ENCODE peak calls at places on chromosomes 11 and 22, in five cellular contexts. One of them, this sample, is unnamed.

GRCh38 chr11:8375932-8376331 is 112.3 kb upstream of the LMO1 start:
- DNase-seq in nephron progenitor cell: no peak
- DNase-seq in epithelial cell of esophagus: no peak
- DNase-seq in left ventricle myocardium inferior: no peak
- DNase-seq in cardiac fibroblast: no peak
- DNase-seq in this sample: no peak

GRCh38 chr22:41857160-41857859 is 24.4 kb downstream of the SREBF2 start:
- DNase-seq in nephron progenitor cell: peak
- DNase-seq in epithelial cell of esophagus: peak
- DNase-seq in left ventricle myocardium inferior: no peak
- DNase-seq in cardiac fibroblast: peak
- DNase-seq in this sample: peak

GRCh38 chr11:32870676-32871075 is 21.9 kb upstream of the QSER1 start:
- DNase-seq in nephron progenitor cell: peak
- DNase-seq in epithelial cell of esophagus: peak
- DNase-seq in left ventricle myocardium inferior: no peak
- DNase-seq in cardiac fibroblast: peak
- DNase-seq in this sample: peak

GRCh38 chr11:62905927-62906531 is 15.1 kb downstream of the CHRM1 start:
- DNase-seq in nephron progenitor cell: peak
- DNase-seq in epithelial cell of esophagus: peak
- DNase-seq in left ventricle myocardium inferior: peak
- DNase-seq in cardiac fibroblast: peak
- DNase-seq in this sample: peak

GRCh38 chr11:74306440-74307175 is 4.8 kb downstream of the P4HA3 start:
- DNase-seq in nephron progenitor cell: no peak
- DNase-seq in epithelial cell of esophagus: no peak
- DNase-seq in left ventricle myocardium inferior: no peak
- DNase-seq in cardiac fibroblast: no peak
- DNase-seq in this sample: no peak

GRCh38 chr11:87263979-87264378 is 226.2 kb downstream of the TMEM135 start:
- DNase-seq in nephron progenitor cell: no peak
- DNase-seq in epithelial cell of esophagus: no peak
- DNase-seq in left ventricle myocardium inferior: no peak
- DNase-seq in cardiac fibroblast: no peak
- DNase-seq in this sample: no peak

GRCh38 chr22:41290262-41291221 is 4.6 kb upstream of the RANGAP1 start:
- DNase-seq in nephron progenitor cell: peak
- DNase-seq in epithelial cell of esophagus: peak
- DNase-seq in left ventricle myocardium inferior: no peak
- DNase-seq in cardiac fibroblast: peak
- DNase-seq in this sample: no peak

GRCh38 chr11:104658177-104658576 is 240.1 kb downstream of the CASP12 start:
- DNase-seq in nephron progenitor cell: no peak
- DNase-seq in epithelial cell of esophagus: no peak
- DNase-seq in left ventricle myocardium inferior: no peak
- DNase-seq in cardiac fibroblast: no peak
- DNase-seq in this sample: no peak

GRCh38 chr22:47175151-47175760 is 412.8 kb downstream of the TBC1D22A start:
- DNase-seq in nephron progenitor cell: no peak
- DNase-seq in epithelial cell of esophagus: no peak
- DNase-seq in left ventricle myocardium inferior: no peak
- DNase-seq in cardiac fibroblast: peak
- DNase-seq in this sample: no peak

GRCh38 chr22:44155115-44155514 is 25.6 kb upstream of the PARVG start:
- DNase-seq in nephron progenitor cell: no peak
- DNase-seq in epithelial cell of esophagus: no peak
- DNase-seq in left ventricle myocardium inferior: no peak
- DNase-seq in cardiac fibroblast: no peak
- DNase-seq in this sample: no peak

GRCh38 chr11:10317281-10317755 is 12.4 kb downstream of the ADM start:
- DNase-seq in nephron progenitor cell: no peak
- DNase-seq in epithelial cell of esophagus: no peak
- DNase-seq in left ventricle myocardium inferior: no peak
- DNase-seq in cardiac fibroblast: no peak
- DNase-seq in this sample: no peak

GRCh38 chr11:71977743-71978418 is 20.8 kb upstream of the IL18BP start:
- DNase-seq in nephron progenitor cell: peak
- DNase-seq in epithelial cell of esophagus: peak
- DNase-seq in left ventricle myocardium inferior: no peak
- DNase-seq in cardiac fibroblast: peak
- DNase-seq in this sample: peak

GRCh38 chr11:60127311-60127811 is 38.9 kb downstream of the MS4A2 start:
- DNase-seq in nephron progenitor cell: no peak
- DNase-seq in epithelial cell of esophagus: peak
- DNase-seq in left ventricle myocardium inferior: no peak
- DNase-seq in cardiac fibroblast: no peak
- DNase-seq in this sample: no peak
- TF ChIP-seq CTCF in nephron progenitor cell: no peak
- TF ChIP-seq CTCF in epithelial cell of esophagus: no peak
- TF ChIP-seq CTCF in left ventricle myocardium inferior: no peak
- TF ChIP-seq CTCF in cardiac fibroblast: no peak
- TF ChIP-seq CTCF in this sample: no peak

GRCh38 chr22:34841911-34842310 is 224.0 kb upstream of the ISX start:
- DNase-seq in nephron progenitor cell: no peak
- DNase-seq in epithelial cell of esophagus: no peak
- DNase-seq in left ventricle myocardium inferior: no peak
- DNase-seq in cardiac fibroblast: no peak
- DNase-seq in this sample: no peak

GRCh38 chr22:34847072-34847471 is 218.9 kb upstream of the ISX start:
- DNase-seq in nephron progenitor cell: no peak
- DNase-seq in epithelial cell of esophagus: no peak
- DNase-seq in left ventricle myocardium inferior: no peak
- DNase-seq in cardiac fibroblast: no peak
- DNase-seq in this sample: no peak

GRCh38 chr22:34845391-34845790 is 220.6 kb upstream of the ISX start:
- DNase-seq in nephron progenitor cell: no peak
- DNase-seq in epithelial cell of esophagus: no peak
- DNase-seq in left ventricle myocardium inferior: no peak
- DNase-seq in cardiac fibroblast: no peak
- DNase-seq in this sample: no peak

GRCh38 chr22:34841321-34841901 is 224.5 kb upstream of the ISX start:
- DNase-seq in nephron progenitor cell: no peak
- DNase-seq in epithelial cell of esophagus: no peak
- DNase-seq in left ventricle myocardium inferior: no peak
- DNase-seq in cardiac fibroblast: no peak
- DNase-seq in this sample: no peak

DNA sequence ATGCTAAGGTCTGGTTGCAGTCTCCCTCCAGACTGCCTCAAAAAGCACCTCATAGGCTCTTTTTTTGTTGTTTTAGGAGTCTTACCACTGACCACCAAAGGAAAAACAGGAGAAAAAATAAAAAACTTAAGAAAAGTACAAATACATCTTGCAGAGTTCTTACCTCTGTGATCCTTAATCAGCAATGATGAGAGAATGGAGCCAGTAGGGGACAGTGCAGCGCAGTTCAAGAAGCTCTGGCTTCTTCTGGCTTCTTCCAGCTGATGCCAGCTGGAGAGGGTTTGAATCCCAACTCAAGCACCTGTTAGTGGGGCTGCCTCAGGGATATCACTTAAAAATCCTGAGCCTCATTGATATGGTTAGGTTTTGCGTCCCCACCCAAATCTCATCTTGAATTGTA is 223.3 kb upstream of the ISX start:
- DNase-seq in nephron progenitor cell: no peak
- DNase-seq in epithelial cell of esophagus: no peak
- DNase-seq in left ventricle myocardium inferior: no peak
- DNase-seq in cardiac fibroblast: no peak
- DNase-seq in this sample: no peak
- TF ChIP-seq CTCF in nephron progenitor cell: no peak
- TF ChIP-seq CTCF in epithelial cell of esophagus: no peak
- TF ChIP-seq CTCF in left ventricle myocardium inferior: no peak
- TF ChIP-seq CTCF in cardiac fibroblast: no peak
- TF ChIP-seq CTCF in this sample: no peak

DNA sequence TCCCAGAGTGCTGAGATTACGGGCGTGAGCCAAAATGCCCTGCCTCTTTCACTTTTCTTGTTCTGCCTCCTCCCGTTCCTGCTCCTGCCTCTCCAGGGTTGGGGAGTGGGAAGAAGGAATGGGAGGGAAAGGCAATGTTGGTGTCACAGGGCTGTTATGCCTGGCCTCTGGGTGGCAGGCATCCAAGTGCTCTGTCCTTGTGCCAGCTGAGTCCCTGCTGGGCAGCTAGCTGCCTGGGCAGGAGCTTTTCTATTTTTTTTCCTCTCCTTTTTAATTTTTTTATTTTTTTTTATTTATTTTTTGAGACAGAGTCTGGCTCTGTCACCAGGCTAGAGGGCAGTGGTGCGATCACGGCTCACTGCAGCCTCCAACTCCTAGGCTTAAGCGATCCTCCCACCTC is 4.1 kb upstream of the SAC3D1 start:
- DNase-seq in nephron progenitor cell: no peak
- DNase-seq in epithelial cell of esophagus: no peak
- DNase-seq in left ventricle myocardium inferior: peak
- DNase-seq in cardiac fibroblast: peak
- DNase-seq in this sample: no peak
- TF ChIP-seq CTCF in nephron progenitor cell: no peak
- TF ChIP-seq CTCF in epithelial cell of esophagus: no peak
- TF ChIP-seq CTCF in left ventricle myocardium inferior: no peak
- TF ChIP-seq CTCF in cardiac fibroblast: no peak
- TF ChIP-seq CTCF in this sample: no peak

GRCh38 chr11:134724106-134724778 is 312.2 kb upstream of the B3GAT1 start:
- DNase-seq in nephron progenitor cell: no peak
- DNase-seq in epithelial cell of esophagus: no peak
- DNase-seq in left ventricle myocardium inferior: no peak
- DNase-seq in cardiac fibroblast: no peak
- DNase-seq in this sample: no peak
- TF ChIP-seq CTCF in nephron progenitor cell: no peak
- TF ChIP-seq CTCF in epithelial cell of esophagus: no peak
- TF ChIP-seq CTCF in left ventricle myocardium inferior: no peak
- TF ChIP-seq CTCF in cardiac fibroblast: no peak
- TF ChIP-seq CTCF in this sample: no peak

GRCh38 chr22:19844423-19845368 is 10.0 kb downstream of the GNB1L start:
- DNase-seq in nephron progenitor cell: no peak
- DNase-seq in epithelial cell of esophagus: peak
- DNase-seq in left ventricle myocardium inferior: peak
- DNase-seq in cardiac fibroblast: peak
- DNase-seq in this sample: no peak
- TF ChIP-seq CTCF in nephron progenitor cell: no peak
- TF ChIP-seq CTCF in epithelial cell of esophagus: no peak
- TF ChIP-seq CTCF in left ventricle myocardium inferior: no peak
- TF ChIP-seq CTCF in cardiac fibroblast: no peak
- TF ChIP-seq CTCF in this sample: no peak

GRCh38 chr11:114158886-114159285 is 99.4 kb downstream of the ZBTB16 start:
- DNase-seq in nephron progenitor cell: no peak
- DNase-seq in epithelial cell of esophagus: no peak
- DNase-seq in left ventricle myocardium inferior: no peak
- DNase-seq in cardiac fibroblast: no peak
- DNase-seq in this sample: no peak

GRCh38 chr11:114159320-114159719 is 99.8 kb downstream of the ZBTB16 start:
- DNase-seq in nephron progenitor cell: no peak
- DNase-seq in epithelial cell of esophagus: peak
- DNase-seq in left ventricle myocardium inferior: no peak
- DNase-seq in cardiac fibroblast: no peak
- DNase-seq in this sample: no peak

GRCh38 chr11:114160884-114161283 is 101.4 kb downstream of the ZBTB16 start:
- DNase-seq in nephron progenitor cell: no peak
- DNase-seq in epithelial cell of esophagus: peak
- DNase-seq in left ventricle myocardium inferior: no peak
- DNase-seq in cardiac fibroblast: no peak
- DNase-seq in this sample: no peak

GRCh38 chr11:114161486-114162250 is 102.2 kb downstream of the ZBTB16 start:
- DNase-seq in nephron progenitor cell: no peak
- DNase-seq in epithelial cell of esophagus: no peak
- DNase-seq in left ventricle myocardium inferior: no peak
- DNase-seq in cardiac fibroblast: no peak
- DNase-seq in this sample: no peak

DNA sequence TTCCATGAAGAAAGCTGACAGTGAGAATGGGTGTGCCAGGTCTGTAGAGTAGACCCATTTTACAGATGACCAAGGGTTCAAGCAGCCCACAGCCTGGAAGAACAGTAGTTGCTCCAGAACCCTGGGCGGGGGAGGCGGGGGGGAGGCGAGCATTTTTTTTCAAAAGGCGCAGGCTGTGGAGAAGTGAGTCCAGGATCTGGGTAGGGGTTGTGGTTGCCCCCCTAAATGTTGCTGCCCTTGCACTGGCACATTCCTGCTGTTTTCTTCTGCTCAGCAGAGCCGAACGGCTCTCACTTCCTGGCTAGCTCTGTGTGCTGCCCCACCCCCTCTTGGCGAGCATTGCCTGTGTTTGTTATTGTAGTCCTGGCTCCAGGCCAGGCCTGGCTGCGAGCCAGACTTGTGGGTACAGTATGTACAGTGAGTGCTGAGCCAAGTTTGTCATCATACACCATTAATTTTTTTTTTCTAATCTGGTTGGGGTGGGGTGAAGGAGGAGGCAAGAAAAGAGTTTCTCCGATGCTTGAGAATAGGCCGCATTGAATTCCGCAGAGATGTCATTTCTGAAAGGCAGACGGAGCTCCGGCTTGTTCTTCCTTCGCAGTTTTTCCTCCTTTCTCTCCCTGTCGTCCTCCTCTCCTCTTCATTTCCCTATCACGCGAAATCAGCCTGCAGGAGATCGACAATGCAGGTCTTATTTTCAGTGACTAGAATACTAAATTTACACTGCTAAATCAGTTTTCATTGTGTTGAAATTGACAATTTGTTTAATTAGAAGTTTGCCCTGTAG is 100.5 kb downstream of the ZBTB16 start:
- DNase-seq in nephron progenitor cell: peak
- DNase-seq in epithelial cell of esophagus: peak
- DNase-seq in left ventricle myocardium inferior: peak
- DNase-seq in cardiac fibroblast: peak
- DNase-seq in this sample: peak
- TF ChIP-seq CTCF in nephron progenitor cell: no peak
- TF ChIP-seq CTCF in epithelial cell of esophagus: no peak
- TF ChIP-seq CTCF in left ventricle myocardium inferior: no peak
- TF ChIP-seq CTCF in cardiac fibroblast: no peak
- TF ChIP-seq CTCF in this sample: no peak

This sample was measured in endothelial cell.